ENCODE peak calls at places on chromosomes 1 and 21, in four cellular contexts. One of them, this sample, is unnamed.

GRCh38 chr1:232416026-232416568 is 213.8 kb downstream of the SIPA1L2 start:
- DNase-seq in OCI-LY7: no peak
- DNase-seq in HCT116: no peak
- DNase-seq in neural progenitor cell: no peak
- DNase-seq in this sample: peak; percentile 24

GRCh38 chr1:200880212-200880611 is 7.4 kb downstream of the GPR25 start:
- DNase-seq in neural progenitor cell: no peak
- DNase-seq in HCT116: no peak
- DNase-seq in OCI-LY7: no peak
- DNase-seq in this sample: no peak

GRCh38 chr1:153362187-153362586 is 4.5 kb downstream of the S100A9 start:
- DNase-seq in neural progenitor cell: no peak
- DNase-seq in HCT116: no peak
- DNase-seq in OCI-LY7: no peak
- DNase-seq in this sample: no peak

GRCh38 chr1:185281245-185281644 is 35.8 kb downstream of the IVNS1ABP start:
- DNase-seq in OCI-LY7: no peak
- DNase-seq in neural progenitor cell: no peak
- DNase-seq in HCT116: no peak
- DNase-seq in this sample: no peak

GRCh38 chr1:230641346-230641745 is 935 bp upstream of the COG2 start:
- DNase-seq in neural progenitor cell: no peak
- DNase-seq in HCT116: no peak
- DNase-seq in OCI-LY7: no peak
- DNase-seq in this sample: peak; percentile 13

GRCh38 chr21:44027607-44028286 is 15.6 kb downstream of the TRAPPC10 start:
- DNase-seq in OCI-LY7: no peak
- DNase-seq in HCT116: no peak
- DNase-seq in neural progenitor cell: no peak
- DNase-seq in this sample: no peak

GRCh38 chr1:224113545-224113917 is 380 bp upstream of the FBXO28 start:
- DNase-seq in OCI-LY7: no peak
- DNase-seq in HCT116: no peak
- DNase-seq in neural progenitor cell: no peak
- DNase-seq in this sample: no peak

GRCh38 chr1:6832789-6833188 is 47.5 kb downstream of the CAMTA1 start:
- DNase-seq in HCT116: no peak
- DNase-seq in OCI-LY7: no peak
- DNase-seq in neural progenitor cell: no peak
- DNase-seq in this sample: no peak

GRCh38 chr1:211326528-211327340 is at the start of gene TRAF5:
- DNase-seq in neural progenitor cell: peak; percentile 79
- DNase-seq in HCT116: no peak
- DNase-seq in OCI-LY7: peak; percentile 65
- DNase-seq in this sample: peak; percentile 72
- TF ChIP-seq EZH2phosphoT487 in neural progenitor cell: no peak
- TF ChIP-seq EZH2phosphoT487 in HCT116: no peak
- TF ChIP-seq EZH2phosphoT487 in OCI-LY7: no peak
- TF ChIP-seq EZH2phosphoT487 in this sample: no peak

DNA sequence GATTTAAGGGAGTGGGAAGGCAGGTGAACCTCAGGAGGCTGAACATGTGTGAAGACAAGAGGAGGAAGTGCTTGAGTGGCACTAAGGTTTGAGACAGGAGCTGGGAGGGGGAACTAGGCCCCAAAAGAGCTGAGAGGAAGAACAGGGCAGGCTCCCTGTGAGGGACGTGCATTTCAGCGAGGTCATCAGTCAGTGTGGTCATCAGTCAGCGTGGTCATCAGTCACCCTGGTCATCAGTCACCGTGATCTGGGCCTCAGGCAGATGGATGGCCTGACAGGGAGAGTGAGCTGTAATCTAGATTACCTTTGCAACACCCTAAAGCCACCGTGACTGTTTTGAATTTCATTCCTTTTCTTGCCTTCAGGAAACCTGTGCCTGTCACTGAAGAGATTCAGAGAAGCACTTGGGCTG is 29.1 kb downstream of the VTCN1 start:
- DNase-seq in neural progenitor cell: no peak
- DNase-seq in HCT116: no peak
- DNase-seq in OCI-LY7: no peak
- DNase-seq in this sample: no peak
- H3K4me2 ChIP-seq in neural progenitor cell: no peak overlapping the region
- H3K4me2 ChIP-seq in HCT116: no peak overlapping the region
- H3K4me2 ChIP-seq in OCI-LY7: no peak overlapping the region
- H3K4me2 ChIP-seq in this sample: no peak overlapping the region

GRCh38 chr1:28456078-28456477 is 49.8 kb upstream of the RCC1 start:
- DNase-seq in neural progenitor cell: no peak
- DNase-seq in HCT116: no peak
- DNase-seq in OCI-LY7: peak; percentile 40
- DNase-seq in this sample: peak; percentile 77
- TF ChIP-seq EZH2phosphoT487 in neural progenitor cell: no peak
- TF ChIP-seq EZH2phosphoT487 in HCT116: no peak
- TF ChIP-seq EZH2phosphoT487 in OCI-LY7: no peak
- TF ChIP-seq EZH2phosphoT487 in this sample: no peak

DNA sequence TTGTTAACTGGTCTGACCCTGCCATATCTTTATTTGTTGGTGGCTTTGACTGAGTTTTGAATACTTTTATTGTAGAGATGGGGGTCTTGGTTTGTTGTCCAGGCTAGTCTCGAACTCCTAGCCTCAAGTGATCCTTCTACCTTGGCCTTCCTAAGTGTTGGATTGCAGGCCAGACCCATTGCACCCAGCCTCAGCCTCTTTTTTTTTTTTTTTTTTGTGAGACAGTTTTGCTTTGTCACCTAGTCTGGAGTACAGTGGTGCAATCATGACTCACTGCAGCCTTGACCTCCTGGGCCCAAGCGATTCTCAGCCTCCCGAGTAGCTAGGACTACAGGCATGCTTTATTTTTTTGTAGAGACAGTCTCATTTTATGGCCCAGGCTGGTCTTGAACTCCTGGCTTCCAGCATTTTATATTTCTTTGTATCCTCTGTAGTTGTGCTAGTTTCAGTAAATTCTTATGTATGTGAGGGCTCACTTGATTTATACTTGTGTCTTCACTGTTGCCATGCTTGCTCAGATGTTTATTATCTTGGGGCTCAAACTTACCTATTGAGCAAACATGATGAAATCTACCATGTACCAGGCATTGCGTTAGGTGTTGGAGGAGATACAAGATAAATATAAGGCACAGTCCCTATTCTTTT is 24.1 kb downstream of the THRAP3 start:
- DNase-seq in HCT116: peak; percentile 75
- DNase-seq in OCI-LY7: no peak
- DNase-seq in neural progenitor cell: no peak
- DNase-seq in this sample: peak; percentile 91
- H3K4me2 ChIP-seq in HCT116: peak overlapping the region; percentile 29
- H3K4me2 ChIP-seq in OCI-LY7: no peak overlapping the region
- H3K4me2 ChIP-seq in neural progenitor cell: no peak overlapping the region
- H3K4me2 ChIP-seq in this sample: peak overlapping the region; percentile 64

GRCh38 chr1:179061360-179062282 is 20.2 kb upstream of the TOR3A start:
- DNase-seq in HCT116: no peak
- DNase-seq in neural progenitor cell: no peak
- DNase-seq in OCI-LY7: no peak
- DNase-seq in this sample: no peak

GRCh38 chr1:179053486-179053885 is 27.8 kb downstream of the FAM20B start:
- DNase-seq in HCT116: no peak
- DNase-seq in neural progenitor cell: no peak
- DNase-seq in OCI-LY7: no peak
- DNase-seq in this sample: no peak

GRCh38 chr1:179058343-179059184 is 23.3 kb upstream of the TOR3A start:
- DNase-seq in OCI-LY7: no peak
- DNase-seq in neural progenitor cell: no peak
- DNase-seq in HCT116: no peak
- DNase-seq in this sample: peak; percentile 61

GRCh38 chr1:179055930-179056329 is 25.9 kb upstream of the TOR3A start:
- DNase-seq in OCI-LY7: no peak
- DNase-seq in neural progenitor cell: no peak
- DNase-seq in HCT116: no peak
- DNase-seq in this sample: peak; percentile 50

GRCh38 chr1:179059185-179059483 is 22.7 kb upstream of the TOR3A start:
- DNase-seq in OCI-LY7: no peak
- DNase-seq in neural progenitor cell: no peak
- DNase-seq in HCT116: no peak
- DNase-seq in this sample: peak; percentile 54
- TF ChIP-seq EZH2phosphoT487 in OCI-LY7: no peak
- TF ChIP-seq EZH2phosphoT487 in neural progenitor cell: no peak
- TF ChIP-seq EZH2phosphoT487 in HCT116: no peak
- TF ChIP-seq EZH2phosphoT487 in this sample: no peak

GRCh38 chr1:61616830-61617229 is 108.1 kb downstream of the TM2D1 start:
- DNase-seq in HCT116: no peak
- DNase-seq in neural progenitor cell: no peak
- DNase-seq in OCI-LY7: no peak
- DNase-seq in this sample: no peak
- H3K4me2 ChIP-seq in HCT116: no peak overlapping the region
- H3K4me2 ChIP-seq in neural progenitor cell: no peak overlapping the region
- H3K4me2 ChIP-seq in OCI-LY7: no peak overlapping the region
- H3K4me2 ChIP-seq in this sample: no peak overlapping the region

GRCh38 chr21:15414057-15414456 is 315.7 kb upstream of the USP25 start:
- DNase-seq in neural progenitor cell: no peak
- DNase-seq in OCI-LY7: no peak
- DNase-seq in HCT116: no peak
- DNase-seq in this sample: no peak
- TF ChIP-seq EZH2phosphoT487 in neural progenitor cell: no peak
- TF ChIP-seq EZH2phosphoT487 in OCI-LY7: no peak
- TF ChIP-seq EZH2phosphoT487 in HCT116: no peak
- TF ChIP-seq EZH2phosphoT487 in this sample: no peak

GRCh38 chr1:9248341-9249262 is 14.0 kb downstream of the H6PD start:
- DNase-seq in neural progenitor cell: no peak
- DNase-seq in OCI-LY7: no peak
- DNase-seq in HCT116: no peak
- DNase-seq in this sample: no peak
- H3K4me2 ChIP-seq in neural progenitor cell: no peak overlapping the region
- H3K4me2 ChIP-seq in OCI-LY7: no peak overlapping the region
- H3K4me2 ChIP-seq in HCT116: no peak overlapping the region
- H3K4me2 ChIP-seq in this sample: no peak overlapping the region

GRCh38 chr1:21673277-21673780 is 4.2 kb upstream of the RAP1GAP start:
- DNase-seq in HCT116: no peak
- DNase-seq in neural progenitor cell: no peak
- DNase-seq in OCI-LY7: no peak
- DNase-seq in this sample: peak; percentile 71
- TF ChIP-seq EZH2phosphoT487 in HCT116: no peak
- TF ChIP-seq EZH2phosphoT487 in neural progenitor cell: no peak
- TF ChIP-seq EZH2phosphoT487 in OCI-LY7: no peak
- TF ChIP-seq EZH2phosphoT487 in this sample: no peak

This sample was measured in GM23248.